ENCODE peak calls at places on chromosomes 7 and 10, in nine cellular contexts. D is neuronal stem cell; K is small intestine; E is prostate gland; Z is iPS DF 6.9; N is heart right ventricle; H is PC-9; B is CD8-positive, alpha-beta memory T cell; P is heart left ventricle. R is an unnamed sample. For H3K27me3 and H3K4me1, the result is how much of the 10 kb centered on the place peaks cover.

GRCh38 chr7:73742753-73743641 is 4.4 kb upstream of the ABHD11 start:
- DNase-seq in D (peak), K (peak), E (peak), Z (no peak), N (no peak), H (peak), B (no peak), P (peak), R (no peak)

GRCh38 chr10:44921506-44921905 is 10.4 kb downstream of the TMEM72 start:
- DNase-seq in D (no peak), K (no peak), E (no peak), Z (no peak), N (no peak), H (no peak), B (no peak), P (no peak), R (no peak)

GRCh38 chr7:27112960-27113949 is 10.8 kb upstream of the HOXA2 start:
- DNase-seq in D (no peak), K (peak), E (peak), Z (no peak), N (no peak), H (peak), B (no peak), P (no peak), R (no peak)

GRCh38 chr10:43137701-43137970 is 609 bp upstream of the CSGALNACT2 start:
- DNase-seq in D (peak), K (no peak), E (no peak), Z (no peak), N (peak), H (peak), B (no peak), P (peak), R (no peak)

GRCh38 chr10:113576853-113577252 is 24.0 kb downstream of the HABP2 start:
- DNase-seq in D (peak), K (no peak), E (no peak), Z (no peak), N (no peak), H (no peak), B (no peak), P (no peak), R (no peak)

GRCh38 chr10:49592726-49593563 is 17.2 kb upstream of the SLC18A3 start:
- DNase-seq in D (no peak), K (peak), E (no peak), Z (no peak), N (peak), H (peak), B (peak), P (no peak), R (peak)

GRCh38 chr10:48215148-48215982 is 59.1 kb downstream of the FRMPD2 start:
- DNase-seq in D (peak), K (peak), E (peak), Z (peak), N (peak), H (peak), B (no peak), P (no peak), R (no peak)

GRCh38 chr10:121854809-121855445 is 72.9 kb downstream of the ATE1 start:
- DNase-seq in D (no peak), K (no peak), E (no peak), Z (no peak), N (no peak), H (no peak), B (no peak), P (no peak), R (no peak)

GRCh38 chr10:47027108-47027811 is 116.0 kb downstream of the PTPN20 start:
- DNase-seq in D (no peak), K (no peak), E (no peak), Z (no peak), N (no peak), H (no peak), B (no peak), P (peak), R (no peak)

DNA sequence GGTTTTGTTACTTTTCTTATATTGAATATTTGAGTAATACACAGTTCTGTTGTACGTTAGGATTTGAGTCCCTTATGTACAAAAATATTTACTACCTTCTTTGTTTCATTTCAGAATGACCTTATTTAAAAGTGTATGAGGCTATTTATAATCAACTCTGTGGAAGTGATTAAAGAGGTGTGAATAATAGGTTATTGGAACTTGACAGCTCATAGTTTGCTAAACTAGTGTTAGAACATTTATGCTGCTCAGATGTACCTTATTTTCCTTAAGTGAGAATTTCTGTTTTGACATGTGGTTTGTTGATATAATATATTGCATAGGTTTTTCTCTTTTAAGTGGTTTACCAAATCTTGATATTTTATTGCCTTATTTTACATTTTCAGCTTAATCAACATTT is 105.5 kb downstream of the ZEB1 start:
- DNase-seq in D (no peak), K (no peak), E (no peak), Z (no peak), N (no peak), H (no peak), B (no peak), P (no peak), R (no peak)
- H3K27me3 ChIP-seq in D (under half), K (under half), E (under half), Z (under half), N (under half), H (under half), B (under half), P (under half), R (under half)

GRCh38 chr10:129032626-129033353 is 434.3 kb upstream of the MGMT start:
- DNase-seq in D (no peak), K (no peak), E (no peak), Z (no peak), N (no peak), H (no peak), B (no peak), P (no peak), R (no peak)

GRCh38 chr10:129033790-129034272 is 433.2 kb upstream of the MGMT start:
- DNase-seq in D (peak), K (no peak), E (no peak), Z (no peak), N (no peak), H (no peak), B (no peak), P (no peak), R (no peak)

GRCh38 chr10:129038490-129039011 is 428.5 kb upstream of the MGMT start:
- DNase-seq in D (no peak), K (no peak), E (no peak), Z (no peak), N (no peak), H (no peak), B (no peak), P (no peak), R (no peak)

GRCh38 chr10:129033354-129033729 is 433.7 kb upstream of the MGMT start:
- DNase-seq in D (no peak), K (no peak), E (no peak), Z (no peak), N (no peak), H (no peak), B (no peak), P (no peak), R (no peak)

GRCh38 chr10:129035052-129035805 is 431.8 kb upstream of the MGMT start:
- DNase-seq in D (no peak), K (peak), E (no peak), Z (no peak), N (no peak), H (no peak), B (peak), P (no peak), R (peak)
- H3K4me1 ChIP-seq in D (under half), K (under half), E (under half), Z (under half), N (under half), H (under half), B (under half), P (under half), R (under half)

DNA sequence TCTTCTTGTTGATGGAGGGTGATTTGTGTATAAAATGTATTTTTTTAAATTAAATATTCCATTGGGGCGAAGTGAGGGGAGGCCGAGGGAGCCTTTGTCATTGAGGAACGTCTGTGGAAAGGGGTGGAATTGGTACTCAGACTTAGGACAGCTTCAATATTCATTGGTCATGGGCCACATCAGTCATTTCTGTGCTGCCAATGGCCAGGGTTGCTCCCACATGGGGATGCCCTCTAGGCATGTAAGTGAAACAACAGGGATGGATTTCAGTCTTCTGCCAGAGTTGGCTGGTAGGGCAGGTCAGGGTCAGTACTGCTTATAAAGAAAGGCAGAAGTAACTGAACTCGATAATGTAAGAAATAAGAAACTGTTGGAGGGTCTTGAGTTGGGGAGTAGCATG is 47.2 kb downstream of the NEURL1 start:
- DNase-seq in D (no peak), K (no peak), E (no peak), Z (no peak), N (no peak), H (no peak), B (no peak), P (no peak), R (no peak)
- H3K27ac ChIP-seq in D (no peak), K (no peak), E (no peak), Z (no peak), N (no peak), H (no peak), B (no peak), P (no peak), R (no peak)

DNA sequence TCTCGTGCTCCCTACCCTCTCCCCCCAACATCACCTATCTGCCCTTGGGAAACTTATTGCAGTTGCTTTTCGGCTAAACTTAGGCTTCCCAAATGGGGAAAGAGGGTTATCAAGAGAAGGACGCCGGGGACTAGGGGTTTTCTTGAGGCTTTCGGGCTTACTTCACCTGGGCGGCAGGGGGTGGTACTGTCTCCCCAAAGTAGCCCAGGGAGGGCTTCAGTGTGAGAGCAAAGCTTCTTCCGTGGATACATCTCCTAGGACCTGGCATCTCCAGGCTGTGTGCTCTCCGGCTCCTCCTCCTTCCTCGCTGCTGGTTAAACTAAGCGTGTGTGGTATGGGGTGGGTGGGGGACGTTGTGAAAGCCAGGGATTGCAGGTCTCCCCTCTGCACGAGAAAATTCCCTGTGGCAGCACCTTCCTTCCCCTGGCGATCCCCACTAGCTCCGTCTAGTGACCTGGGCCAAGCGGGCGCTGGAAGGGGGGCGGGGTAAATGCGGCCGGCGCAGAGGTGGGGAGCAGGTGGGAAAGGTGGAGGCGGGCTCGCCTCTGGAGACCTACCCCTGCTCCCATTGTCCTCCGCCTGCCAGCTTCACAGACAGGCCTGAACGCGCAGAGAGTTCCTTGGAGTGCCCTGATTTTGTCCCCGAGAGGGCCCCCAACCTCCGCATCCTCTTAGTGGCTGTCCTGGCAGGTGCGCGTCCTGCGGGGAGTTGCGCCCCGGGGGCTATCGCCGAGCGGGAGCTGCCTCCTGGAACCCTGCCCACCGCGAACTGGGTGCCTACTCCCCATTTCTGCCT is 1.2 kb downstream of the PLXDC2 start:
- DNase-seq in D (peak), K (peak), E (peak), Z (no peak), N (peak), H (no peak), B (no peak), P (peak), R (no peak)
- H3K27me3 ChIP-seq in D (under half), K (under half), E (under half), Z (under half), N (under half), H (under half), B (under half), P (under half), R (under half)

GRCh38 chr7:75028299-75028698 is 45.3 kb downstream of the RCC1L start:
- DNase-seq in D (no peak), K (no peak), E (no peak), Z (no peak), N (no peak), H (no peak), B (no peak), P (no peak), R (no peak)
- H3K4me1 ChIP-seq in D (under half), K (under half), E (under half), Z (under half), N (under half), H (under half), B (under half), P (under half), R (under half)

DNA sequence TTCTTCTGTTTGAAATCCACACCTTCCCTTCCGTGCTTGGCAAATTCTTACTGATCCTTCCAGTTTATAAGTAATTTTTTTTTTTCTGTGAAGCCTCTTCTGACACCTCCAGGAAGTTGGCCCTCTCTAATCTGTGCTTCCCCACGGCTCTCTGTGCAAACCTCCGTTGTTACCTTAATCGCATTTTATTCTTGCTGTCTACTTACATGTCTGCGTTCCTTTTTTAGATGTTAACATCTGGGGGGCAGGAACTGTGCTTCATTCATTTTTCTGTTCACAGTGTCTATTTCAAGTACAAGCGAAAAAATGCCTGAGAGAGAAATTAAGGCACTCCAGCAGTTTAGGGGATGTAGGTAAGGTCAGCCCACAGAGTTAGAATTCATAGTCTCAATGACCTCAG is 8.4 kb upstream of the CAMK1D start:
- DNase-seq in D (no peak), K (no peak), E (no peak), Z (no peak), N (no peak), H (no peak), B (no peak), P (no peak), R (no peak)
- H3K27ac ChIP-seq in D (no peak), K (no peak), E (no peak), Z (no peak), N (no peak), H (no peak), B (no peak), P (no peak), R (no peak)

DNA sequence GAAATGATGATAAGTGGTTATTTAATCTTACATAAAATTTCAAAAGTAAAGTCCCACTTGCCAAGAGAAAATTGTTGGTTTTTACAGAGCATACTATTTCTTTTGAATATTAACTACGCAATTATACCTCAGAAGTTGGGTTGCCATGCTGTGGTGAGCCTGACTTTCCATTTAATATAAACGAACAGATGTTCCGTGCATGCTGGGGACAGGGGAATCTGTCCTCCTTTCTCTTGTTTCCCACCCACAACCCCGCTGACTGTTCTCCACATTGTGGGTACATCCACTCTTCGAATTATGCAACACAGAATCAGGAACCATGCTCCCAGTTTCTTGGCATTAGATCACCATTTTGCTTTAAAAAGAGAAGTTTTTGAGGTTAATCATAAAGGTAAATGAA is 29.2 kb upstream of the RTKN2 start:
- DNase-seq in D (no peak), K (no peak), E (no peak), Z (no peak), N (no peak), H (no peak), B (no peak), P (no peak), R (no peak)
- H3K27me3 ChIP-seq in D (under half), K (under half), E (under half), Z (under half), N (under half), H (under half), B (under half), P (under half), R (under half)

DNA sequence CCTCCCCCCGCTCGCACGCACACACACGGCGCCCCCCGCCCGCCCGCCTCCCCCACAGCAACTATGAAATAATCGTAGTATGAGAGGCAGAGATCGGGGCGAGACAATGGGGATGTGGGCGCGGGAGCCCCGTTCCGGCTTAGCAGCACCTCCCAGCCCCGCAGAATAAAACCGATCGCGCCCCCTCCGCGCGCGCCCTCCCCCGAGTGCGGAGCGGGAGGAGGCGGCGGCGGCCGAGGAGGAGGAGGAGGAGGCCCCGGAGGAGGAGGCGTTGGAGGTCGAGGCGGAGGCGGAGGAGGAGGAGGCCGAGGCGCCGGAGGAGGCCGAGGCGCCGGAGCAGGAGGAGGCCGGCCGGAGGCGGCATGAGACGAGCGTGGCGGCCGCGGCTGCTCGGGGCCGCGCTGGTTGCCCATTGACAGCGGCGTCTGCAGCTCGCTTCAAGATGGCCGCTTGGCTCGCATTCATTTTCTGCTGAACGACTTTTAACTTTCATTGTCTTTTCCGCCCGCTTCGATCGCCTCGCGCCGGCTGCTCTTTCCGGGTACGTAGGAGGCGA is 335 bp downstream of the BMI1 start:
- DNase-seq in D (peak), K (peak), E (no peak), Z (no peak), N (peak), H (peak), B (peak), P (peak), R (peak)
- H3K4me1 ChIP-seq in D (under half), K (under half), E (under half), Z (under half), N (under half), H (under half), B (half or more), P (half or more), R (under half)

GRCh38 chr10:3109196-3109595 is 41.8 kb downstream of the PFKP start:
- DNase-seq in D (no peak), K (no peak), E (no peak), Z (no peak), N (no peak), H (no peak), B (no peak), P (no peak), R (no peak)

GRCh38 chr10:3107426-3107961 is 40.1 kb downstream of the PFKP start:
- DNase-seq in D (no peak), K (no peak), E (peak), Z (no peak), N (peak), H (peak), B (no peak), P (peak), R (no peak)

GRCh38 chr10:3106908-3107425 is 39.6 kb downstream of the PFKP start:
- DNase-seq in D (no peak), K (no peak), E (no peak), Z (no peak), N (no peak), H (no peak), B (no peak), P (no peak), R (no peak)

GRCh38 chr10:3108575-3109105 is 41.3 kb downstream of the PFKP start:
- DNase-seq in D (no peak), K (no peak), E (no peak), Z (no peak), N (no peak), H (no peak), B (no peak), P (peak), R (no peak)

DNA sequence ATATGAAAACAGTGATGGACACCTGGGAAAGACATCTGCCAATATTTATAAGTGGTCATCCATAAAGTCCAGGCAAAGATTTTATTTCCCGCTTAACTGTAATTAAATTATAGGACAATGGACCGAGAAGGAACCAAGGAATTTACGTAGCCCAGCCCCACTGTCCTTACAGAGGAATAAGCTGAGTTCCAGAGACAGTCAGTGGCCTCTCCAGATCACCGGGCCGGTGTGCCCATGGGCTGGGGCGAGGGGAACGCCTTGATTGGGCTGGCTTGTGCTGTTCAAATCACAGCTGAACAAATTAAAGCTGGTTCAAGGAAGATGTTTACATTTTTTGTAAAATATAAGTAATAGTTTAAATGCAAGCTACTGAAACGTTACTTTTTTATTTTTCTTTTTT is 40.7 kb downstream of the PFKP start:
- DNase-seq in D (no peak), K (no peak), E (no peak), Z (no peak), N (no peak), H (no peak), B (no peak), P (peak), R (no peak)
- H3K27ac ChIP-seq in D (no peak), K (no peak), E (peak), Z (no peak), N (peak), H (no peak), B (no peak), P (peak), R (no peak)

R was measured in effector memory CD4-positive, alpha-beta T cell.